ENCODE peak calls at places on chromosomes 6 and 20, in nine cellular contexts. D, Z, S, C, F, N, M, P and Y are unnamed samples.

GRCh38 chr6:143061597-143062385 is 1.1 kb downstream of the AIG1 start:
- DNase-seq in F (no peak), Z (no peak), S (no peak), C (no peak), D (no peak), M (no peak), P (peak; percentile 12), N (no peak), Y (no peak)

GRCh38 chr6:133202610-133203343 is 38.4 kb upstream of the EYA4 start:
- DNase-seq in S (no peak), M (no peak), N (no peak), D (no peak), C (no peak), F (no peak), Z (no peak), P (peak; percentile 87), Y (no peak)

GRCh38 chr6:44176130-44176934 is 17.7 kb downstream of the CAPN11 start:
- DNase-seq in S (no peak), M (no peak), Z (no peak), D (no peak), P (no peak), C (no peak), F (no peak), N (no peak), Y (no peak)

GRCh38 chr6:87756858-87757257 is 54.8 kb upstream of the AKIRIN2 start:
- DNase-seq in D (no peak), Z (peak; percentile 82), P (peak; percentile 83), S (no peak), N (no peak), M (no peak), C (no peak), F (no peak), Y (no peak)

GRCh38 chr20:41275181-41275793 is 42.2 kb downstream of the ZHX3 start:
- DNase-seq in Z (no peak), S (no peak), D (peak; percentile 24), M (no peak), F (no peak), P (peak; percentile 73), N (no peak), C (no peak), Y (no peak)

GRCh38 chr6:138115191-138115590 is 8.0 kb upstream of the PERP start:
- DNase-seq in N (no peak), C (no peak), M (no peak), D (no peak), S (no peak), F (no peak), Z (no peak), P (no peak), Y (no peak)

GRCh38 chr20:2984956-2985661 is 58.3 kb upstream of the GNRH2 start:
- DNase-seq in S (no peak), Z (no peak), D (no peak), C (no peak), F (no peak), M (no peak), N (no peak), P (peak; percentile 80), Y (no peak)

GRCh38 chr6:52953911-52954839 is 40.9 kb downstream of the GSTA4 start:
- DNase-seq in M (no peak), D (no peak), C (no peak), S (no peak), Z (no peak), P (no peak), F (no peak), N (no peak), Y (no peak)

GRCh38 chr20:23049201-23049932 is at the start of gene THBD:
- DNase-seq in Z (peak; percentile 92), C (peak; percentile 51), N (no peak), F (peak; percentile 57), M (peak; percentile 86), S (peak; percentile 73), D (peak; percentile 50), P (peak; percentile 12), Y (no peak)
- TF ChIP-seq POLR2A in Z (peak; percentile 92), C (peak; percentile 56), N (no peak), F (peak; percentile 20), M (peak; percentile 22), S (peak; percentile 70), D (peak; percentile 66), P (no peak), Y (peak; percentile 61)

DNA sequence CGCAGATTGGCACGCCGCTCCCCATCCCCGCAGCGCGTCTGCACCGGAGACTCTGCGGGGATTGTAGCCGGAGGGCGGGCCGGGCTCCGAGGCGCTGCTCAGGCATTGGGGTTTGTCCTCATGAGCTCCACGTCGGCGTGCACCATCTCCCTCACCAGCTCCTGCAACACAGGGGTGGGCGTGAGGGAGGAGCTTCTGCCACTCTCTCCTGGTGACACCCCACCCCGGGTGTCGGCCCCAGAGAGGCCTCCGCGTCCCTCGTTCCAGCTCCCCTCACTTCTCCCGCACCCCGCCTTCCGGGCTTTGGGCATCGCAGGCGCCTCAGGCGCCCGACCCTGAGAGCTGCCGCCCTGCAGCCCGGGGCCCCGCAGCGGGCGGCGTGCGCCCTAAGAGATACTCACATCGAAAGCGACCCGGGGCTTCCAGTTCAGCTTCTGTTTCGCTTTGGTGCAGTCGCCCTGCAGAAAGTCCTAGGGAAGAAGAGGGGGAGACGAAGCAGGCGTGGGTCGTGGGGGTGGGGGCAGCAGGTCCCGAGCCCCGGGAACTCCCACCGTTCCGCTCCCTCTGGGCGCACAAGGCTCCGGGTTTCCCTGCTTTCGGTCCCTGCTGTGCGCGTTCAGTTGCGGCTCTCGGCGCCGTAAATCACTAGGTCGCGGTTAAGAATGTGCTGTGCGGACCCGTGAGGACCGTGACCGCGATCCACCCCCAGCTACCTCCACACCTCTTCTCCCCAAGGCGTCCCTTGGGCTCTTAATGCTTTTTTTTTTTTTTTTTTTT is 14.5 kb downstream of the FOXC1 start:
- DNase-seq in P (no peak), D (no peak), Z (no peak), C (no peak), M (peak; percentile 63), S (no peak), N (no peak), F (no peak), Y (no peak)
- H3K4me3 ChIP-seq in P (peak overlapping the region; percentile 67), D (no peak overlapping the region), Z (peak overlapping the region; percentile 39), C (peak overlapping the region; percentile 42), M (peak overlapping the region; percentile 23), S (peak overlapping the region; percentile 62), N (no peak overlapping the region), F (peak overlapping the region; percentile 34), Y (peak overlapping the region; percentile 51)

GRCh38 chr20:733806-734205 is 34.5 kb downstream of the SLC52A3 start:
- DNase-seq in Z (peak; percentile 58), F (no peak), P (no peak), D (no peak), M (no peak), N (no peak), C (no peak), S (no peak), Y (no peak)
- TF ChIP-seq CTCF in Z (no peak), F (no peak), P (no peak), D (no peak), M (no peak), N (no peak), C (no peak), S (no peak), Y (no peak)

GRCh38 chr20:59299961-59300340 is 460 bp upstream of the EDN3 start:
- DNase-seq in P (no peak), Z (no peak), M (no peak), D (peak; percentile 57), S (no peak), F (no peak), C (no peak), N (no peak), Y (no peak)
- TF ChIP-seq POLR2A in P (no peak), Z (no peak), M (no peak), D (no peak), S (no peak), F (no peak), C (no peak), N (no peak), Y (no peak)